ENCODE peak calls at places on chromosomes 11 and 22, in seven cellular contexts. One of them, this sample, is unnamed.

GRCh38 chr11:86214710-86215109 is 29.8 kb upstream of the EED start:
- DNase-seq in anterior cingulate cortex: no peak
- DNase-seq in DMS53: peak
- DNase-seq in H4: no peak
- DNase-seq in HFFc6: no peak
- DNase-seq in NCI-H510A: no peak
- DNase-seq in T-helper 2 cell: peak
- DNase-seq in this sample: no peak

GRCh38 chr22:23237201-23237798 is 57.0 kb downstream of the BCR start:
- DNase-seq in NCI-H510A: peak
- DNase-seq in H4: no peak
- DNase-seq in anterior cingulate cortex: peak
- DNase-seq in DMS53: peak
- DNase-seq in T-helper 2 cell: no peak
- DNase-seq in HFFc6: no peak
- DNase-seq in this sample: peak

GRCh38 chr11:92384807-92385206 is 160.2 kb downstream of the FAT3 start:
- DNase-seq in DMS53: no peak
- DNase-seq in H4: no peak
- DNase-seq in HFFc6: no peak
- DNase-seq in NCI-H510A: no peak
- DNase-seq in T-helper 2 cell: no peak
- DNase-seq in anterior cingulate cortex: no peak
- DNase-seq in this sample: no peak

GRCh38 chr22:45929649-45930048 is 47.3 kb downstream of the WNT7B start:
- DNase-seq in DMS53: no peak
- DNase-seq in H4: no peak
- DNase-seq in T-helper 2 cell: no peak
- DNase-seq in NCI-H510A: no peak
- DNase-seq in anterior cingulate cortex: no peak
- DNase-seq in HFFc6: no peak
- DNase-seq in this sample: no peak

GRCh38 chr11:35170503-35170902 is 31.5 kb downstream of the CD44 start:
- DNase-seq in T-helper 2 cell: no peak
- DNase-seq in NCI-H510A: no peak
- DNase-seq in HFFc6: peak
- DNase-seq in H4: no peak
- DNase-seq in DMS53: no peak
- DNase-seq in anterior cingulate cortex: no peak
- DNase-seq in this sample: no peak

GRCh38 chr22:49966041-49966715 is 5.6 kb downstream of the PIM3 start:
- DNase-seq in H4: no peak
- DNase-seq in HFFc6: no peak
- DNase-seq in NCI-H510A: no peak
- DNase-seq in DMS53: no peak
- DNase-seq in T-helper 2 cell: peak
- DNase-seq in anterior cingulate cortex: no peak
- DNase-seq in this sample: peak

GRCh38 chr22:38881464-38881871 is 9.5 kb upstream of the CBX6 start:
- DNase-seq in anterior cingulate cortex: peak
- DNase-seq in DMS53: no peak
- DNase-seq in NCI-H510A: no peak
- DNase-seq in H4: peak
- DNase-seq in T-helper 2 cell: no peak
- DNase-seq in HFFc6: peak
- DNase-seq in this sample: no peak

GRCh38 chr11:13160745-13161144 is 116.8 kb upstream of the BMAL1 start:
- DNase-seq in anterior cingulate cortex: no peak
- DNase-seq in HFFc6: no peak
- DNase-seq in H4: no peak
- DNase-seq in NCI-H510A: no peak
- DNase-seq in T-helper 2 cell: no peak
- DNase-seq in DMS53: no peak
- DNase-seq in this sample: no peak

GRCh38 chr11:64897381-64898075 is 19.1 kb upstream of the EHD1 start:
- DNase-seq in H4: no peak
- DNase-seq in T-helper 2 cell: no peak
- DNase-seq in NCI-H510A: no peak
- DNase-seq in DMS53: no peak
- DNase-seq in HFFc6: no peak
- DNase-seq in anterior cingulate cortex: no peak
- DNase-seq in this sample: no peak

GRCh38 chr11:83427943-83428342 is 141.8 kb upstream of the CCDC90B start:
- DNase-seq in anterior cingulate cortex: no peak
- DNase-seq in NCI-H510A: no peak
- DNase-seq in H4: no peak
- DNase-seq in DMS53: no peak
- DNase-seq in T-helper 2 cell: no peak
- DNase-seq in HFFc6: no peak
- DNase-seq in this sample: no peak

GRCh38 chr11:36376888-36377758 is 81.0 kb downstream of the PRR5L start:
- DNase-seq in HFFc6: peak
- DNase-seq in NCI-H510A: no peak
- DNase-seq in DMS53: peak
- DNase-seq in H4: peak
- DNase-seq in anterior cingulate cortex: peak
- DNase-seq in T-helper 2 cell: peak
- DNase-seq in this sample: peak

GRCh38 chr11:44987506-44987905 is 36.8 kb upstream of the TP53I11 start:
- DNase-seq in H4: no peak
- DNase-seq in NCI-H510A: no peak
- DNase-seq in HFFc6: no peak
- DNase-seq in DMS53: no peak
- DNase-seq in T-helper 2 cell: no peak
- DNase-seq in anterior cingulate cortex: no peak
- DNase-seq in this sample: no peak

GRCh38 chr11:72969894-72970335 is 155.7 kb downstream of the ATG16L2 start:
- DNase-seq in T-helper 2 cell: no peak
- DNase-seq in HFFc6: peak
- DNase-seq in H4: peak
- DNase-seq in DMS53: no peak
- DNase-seq in anterior cingulate cortex: no peak
- DNase-seq in NCI-H510A: no peak
- DNase-seq in this sample: no peak

GRCh38 chr11:12552677-12553076 is 121.5 kb upstream of the TEAD1 start:
- DNase-seq in HFFc6: peak
- DNase-seq in NCI-H510A: no peak
- DNase-seq in DMS53: no peak
- DNase-seq in anterior cingulate cortex: no peak
- DNase-seq in T-helper 2 cell: no peak
- DNase-seq in H4: no peak
- DNase-seq in this sample: no peak

GRCh38 chr11:60858731-60859464 is 3.1 kb upstream of the PTGDR2 start:
- DNase-seq in HFFc6: no peak
- DNase-seq in anterior cingulate cortex: no peak
- DNase-seq in NCI-H510A: no peak
- DNase-seq in DMS53: no peak
- DNase-seq in T-helper 2 cell: no peak
- DNase-seq in H4: no peak
- DNase-seq in this sample: no peak

GRCh38 chr11:88596786-88597185 is 259.2 kb upstream of the CTSC start:
- DNase-seq in T-helper 2 cell: no peak
- DNase-seq in DMS53: peak
- DNase-seq in H4: no peak
- DNase-seq in NCI-H510A: no peak
- DNase-seq in HFFc6: no peak
- DNase-seq in anterior cingulate cortex: no peak
- DNase-seq in this sample: no peak

GRCh38 chr11:27427183-27427980 is 45.2 kb downstream of the LGR4 start:
- DNase-seq in anterior cingulate cortex: no peak
- DNase-seq in T-helper 2 cell: no peak
- DNase-seq in HFFc6: peak
- DNase-seq in H4: no peak
- DNase-seq in NCI-H510A: no peak
- DNase-seq in DMS53: no peak
- DNase-seq in this sample: no peak

GRCh38 chr11:47172740-47173139 is 3.9 kb downstream of the ARFGAP2 start:
- DNase-seq in T-helper 2 cell: no peak
- DNase-seq in DMS53: no peak
- DNase-seq in anterior cingulate cortex: no peak
- DNase-seq in H4: no peak
- DNase-seq in NCI-H510A: no peak
- DNase-seq in HFFc6: no peak
- DNase-seq in this sample: no peak

GRCh38 chr11:130198964-130199363 is 39.4 kb downstream of the ST14 start:
- DNase-seq in T-helper 2 cell: no peak
- DNase-seq in HFFc6: no peak
- DNase-seq in DMS53: no peak
- DNase-seq in NCI-H510A: no peak
- DNase-seq in H4: no peak
- DNase-seq in anterior cingulate cortex: no peak
- DNase-seq in this sample: no peak

GRCh38 chr11:108697872-108698473 is 33.1 kb downstream of the DDX10 start:
- DNase-seq in DMS53: peak
- DNase-seq in HFFc6: peak
- DNase-seq in T-helper 2 cell: no peak
- DNase-seq in H4: peak
- DNase-seq in anterior cingulate cortex: peak
- DNase-seq in NCI-H510A: peak
- DNase-seq in this sample: peak

GRCh38 chr11:64138413-64138812 is 27.5 kb downstream of the MACROD1 start:
- DNase-seq in DMS53: no peak
- DNase-seq in NCI-H510A: no peak
- DNase-seq in anterior cingulate cortex: no peak
- DNase-seq in T-helper 2 cell: no peak
- DNase-seq in HFFc6: no peak
- DNase-seq in H4: no peak
- DNase-seq in this sample: no peak

GRCh38 chr11:128469220-128469619 is 118.1 kb downstream of the ETS1 start:
- DNase-seq in H4: no peak
- DNase-seq in T-helper 2 cell: no peak
- DNase-seq in NCI-H510A: no peak
- DNase-seq in DMS53: no peak
- DNase-seq in HFFc6: no peak
- DNase-seq in anterior cingulate cortex: no peak
- DNase-seq in this sample: no peak

GRCh38 chr22:26587991-26588613 is 1.8 kb downstream of the TPST2 start:
- DNase-seq in HFFc6: peak
- DNase-seq in H4: no peak
- DNase-seq in anterior cingulate cortex: no peak
- DNase-seq in NCI-H510A: no peak
- DNase-seq in T-helper 2 cell: no peak
- DNase-seq in DMS53: no peak
- DNase-seq in this sample: no peak

GRCh38 chr11:45209904-45210699 is 63.7 kb downstream of the PRDM11 start:
- DNase-seq in anterior cingulate cortex: peak
- DNase-seq in HFFc6: no peak
- DNase-seq in DMS53: no peak
- DNase-seq in NCI-H510A: no peak
- DNase-seq in H4: no peak
- DNase-seq in T-helper 2 cell: no peak
- DNase-seq in this sample: peak

GRCh38 chr22:24954114-24954463 is 1.6 kb downstream of the KIAA1671 start:
- DNase-seq in NCI-H510A: no peak
- DNase-seq in H4: no peak
- DNase-seq in DMS53: no peak
- DNase-seq in T-helper 2 cell: no peak
- DNase-seq in HFFc6: no peak
- DNase-seq in anterior cingulate cortex: no peak
- DNase-seq in this sample: no peak

GRCh38 chr22:49015993-49016908 is 811.4 kb downstream of the BRD1 start:
- DNase-seq in anterior cingulate cortex: no peak
- DNase-seq in H4: no peak
- DNase-seq in NCI-H510A: no peak
- DNase-seq in T-helper 2 cell: no peak
- DNase-seq in HFFc6: no peak
- DNase-seq in DMS53: no peak
- DNase-seq in this sample: peak

GRCh38 chr11:117750916-117751773 is 45.9 kb downstream of the DSCAML1 start:
- DNase-seq in H4: no peak
- DNase-seq in NCI-H510A: no peak
- DNase-seq in T-helper 2 cell: no peak
- DNase-seq in HFFc6: no peak
- DNase-seq in anterior cingulate cortex: no peak
- DNase-seq in DMS53: no peak
- DNase-seq in this sample: no peak

GRCh38 chr11:17703951-17704350 is 15.4 kb upstream of the MYOD1 start:
- DNase-seq in HFFc6: peak
- DNase-seq in anterior cingulate cortex: no peak
- DNase-seq in NCI-H510A: no peak
- DNase-seq in DMS53: peak
- DNase-seq in H4: no peak
- DNase-seq in T-helper 2 cell: no peak
- DNase-seq in this sample: peak

GRCh38 chr22:49849161-49850020 is 4.3 kb upstream of the ZBED4 start:
- DNase-seq in NCI-H510A: no peak
- DNase-seq in H4: no peak
- DNase-seq in T-helper 2 cell: no peak
- DNase-seq in anterior cingulate cortex: no peak
- DNase-seq in DMS53: no peak
- DNase-seq in HFFc6: no peak
- DNase-seq in this sample: peak

GRCh38 chr11:75152651-75153553 is 2.0 kb downstream of the SLCO2B1 start:
- DNase-seq in NCI-H510A: no peak
- DNase-seq in DMS53: no peak
- DNase-seq in H4: no peak
- DNase-seq in T-helper 2 cell: no peak
- DNase-seq in anterior cingulate cortex: no peak
- DNase-seq in HFFc6: no peak
- DNase-seq in this sample: no peak

GRCh38 chr22:46758867-46759290 is 3.6 kb upstream of the TBC1D22A start:
- DNase-seq in anterior cingulate cortex: peak
- DNase-seq in T-helper 2 cell: peak
- DNase-seq in H4: peak
- DNase-seq in HFFc6: peak
- DNase-seq in DMS53: peak
- DNase-seq in NCI-H510A: no peak
- DNase-seq in this sample: peak

GRCh38 chr11:40722179-40722795 is 737.2 kb downstream of the LRRC4C start:
- DNase-seq in NCI-H510A: no peak
- DNase-seq in H4: peak
- DNase-seq in T-helper 2 cell: no peak
- DNase-seq in DMS53: peak
- DNase-seq in HFFc6: no peak
- DNase-seq in anterior cingulate cortex: no peak
- DNase-seq in this sample: peak

GRCh38 chr11:290621-291231 is 1.8 kb downstream of the PGGHG start:
- DNase-seq in H4: no peak
- DNase-seq in NCI-H510A: no peak
- DNase-seq in T-helper 2 cell: no peak
- DNase-seq in HFFc6: no peak
- DNase-seq in DMS53: no peak
- DNase-seq in anterior cingulate cortex: no peak
- DNase-seq in this sample: no peak

GRCh38 chr11:121810291-121810690 is 305.7 kb downstream of the BLID start:
- DNase-seq in anterior cingulate cortex: no peak
- DNase-seq in T-helper 2 cell: no peak
- DNase-seq in NCI-H510A: no peak
- DNase-seq in H4: no peak
- DNase-seq in DMS53: no peak
- DNase-seq in HFFc6: peak
- DNase-seq in this sample: no peak

GRCh38 chr22:19430890-19431541 is 517 bp downstream of the HIRA start:
- DNase-seq in HFFc6: peak
- DNase-seq in T-helper 2 cell: no peak
- DNase-seq in NCI-H510A: no peak
- DNase-seq in DMS53: peak
- DNase-seq in H4: no peak
- DNase-seq in anterior cingulate cortex: no peak
- DNase-seq in this sample: peak

GRCh38 chr11:114438303-114438702 is 964 bp upstream of the REXO2 start:
- DNase-seq in NCI-H510A: no peak
- DNase-seq in HFFc6: no peak
- DNase-seq in anterior cingulate cortex: no peak
- DNase-seq in T-helper 2 cell: no peak
- DNase-seq in H4: no peak
- DNase-seq in DMS53: no peak
- DNase-seq in this sample: peak

GRCh38 chr22:34055525-34056200 is 135.4 kb upstream of the LARGE1 start:
- DNase-seq in DMS53: peak
- DNase-seq in NCI-H510A: no peak
- DNase-seq in HFFc6: no peak
- DNase-seq in T-helper 2 cell: no peak
- DNase-seq in anterior cingulate cortex: no peak
- DNase-seq in H4: peak
- DNase-seq in this sample: peak